ENCODE peak calls at places on chromosome 1, in eight cellular contexts. H is AG09319; N is lower lobe of right lung; U is PC-9; A is GM23338; Q is foreskin keratinocyte; E is CD8-positive, alpha-beta T cell; W is body of pancreas. I is an unnamed sample.
A peak's percentile ranks its signal among the peaks of the same experiment; 100 is the strongest.

GRCh38 chr1:67816506-67816905 is 16.8 kb downstream of the GNG12 start:
- DNase-seq in W (no peak), E (no peak), Q (no peak), U (no peak), N (no peak), A (no peak), H (no peak), I (no peak)

GRCh38 chr1:156497743-156498446 is 2.7 kb downstream of the MEF2D start:
- DNase-seq in N (no peak), W (no peak), Q (no peak), H (no peak), A (peak; percentile 43), U (no peak), E (no peak), I (no peak)

GRCh38 chr1:197590687-197591086 is 184.6 kb downstream of the DENND1B start:
- DNase-seq in H (no peak), E (no peak), W (no peak), N (no peak), Q (no peak), A (no peak), U (no peak), I (no peak)

GRCh38 chr1:201636581-201636980 is 97.7 kb downstream of the NAV1 start:
- DNase-seq in U (no peak), W (no peak), E (no peak), N (no peak), H (no peak), A (no peak), Q (no peak), I (no peak)

GRCh38 chr1:37763791-37764741 is 854 bp downstream of the EPHA10 start:
- DNase-seq in N (no peak), E (no peak), Q (peak; percentile 13), U (no peak), H (no peak), A (peak; percentile 95), W (peak; percentile 43), I (peak; percentile 84)

GRCh38 chr1:217431395-217431794 is 199.5 kb downstream of the GPATCH2 start:
- DNase-seq in U (no peak), Q (no peak), W (no peak), H (no peak), N (no peak), A (no peak), E (no peak), I (no peak)

GRCh38 chr1:183304466-183305122 is 113.6 kb downstream of the NMNAT2 start:
- DNase-seq in H (no peak), E (no peak), U (no peak), W (no peak), A (no peak), N (no peak), Q (no peak), I (no peak)

GRCh38 chr1:45266151-45266801 is 59.9 kb upstream of the ZSWIM5 start:
- DNase-seq in W (peak; percentile 57), U (no peak), A (peak; percentile 10), E (no peak), H (peak; percentile 35), Q (no peak), N (no peak), I (no peak)

GRCh38 chr1:37930246-37931142 is 16.4 kb downstream of the INPP5B start:
- DNase-seq in E (peak; percentile 17), H (no peak), Q (peak; percentile 34), A (no peak), N (peak; percentile 73), W (no peak), U (peak; percentile 83), I (no peak)

GRCh38 chr1:111204211-111204883 is 3.9 kb upstream of the DENND2D start:
- DNase-seq in H (no peak), N (peak; percentile 89), W (peak; percentile 70), A (no peak), E (peak; percentile 67), Q (no peak), U (peak; percentile 52), I (no peak)

GRCh38 chr1:55694297-55694696 is 479.1 kb upstream of the USP24 start:
- DNase-seq in A (no peak), Q (peak; percentile 31), W (peak; percentile 56), U (peak; percentile 65), E (no peak), H (no peak), N (no peak), I (no peak)

GRCh38 chr1:203722925-203723324 is 42.1 kb upstream of the LAX1 start:
- DNase-seq in Q (no peak), H (no peak), W (no peak), N (no peak), U (no peak), A (no peak), E (no peak), I (no peak)

GRCh38 chr1:248853668-248854375 is 5.1 kb downstream of the ZNF692 start:
- DNase-seq in N (no peak), U (no peak), Q (no peak), W (no peak), H (no peak), A (no peak), E (no peak), I (no peak)

GRCh38 chr1:11417162-11417561 is 61.8 kb upstream of the DISP3 start:
- DNase-seq in N (no peak), E (no peak), U (no peak), H (no peak), A (no peak), Q (no peak), W (no peak), I (no peak)

GRCh38 chr1:63777965-63778880 is 4.4 kb downstream of the ROR1 start:
- DNase-seq in H (no peak), N (no peak), W (no peak), E (no peak), U (no peak), A (no peak), Q (no peak), I (no peak)

GRCh38 chr1:63779338-63779819 is 5.6 kb downstream of the ROR1 start:
- DNase-seq in N (no peak), Q (no peak), H (peak; percentile 44), U (no peak), E (no peak), A (peak; percentile 59), W (no peak), I (no peak)

GRCh38 chr1:63775418-63776127 is 1.8 kb downstream of the ROR1 start:
- DNase-seq in N (no peak), E (no peak), W (no peak), Q (peak; percentile 44), A (no peak), U (peak; percentile 47), H (no peak), I (no peak)

GRCh38 chr1:63774617-63775417 is 1.0 kb downstream of the ROR1 start:
- DNase-seq in W (peak; percentile 45), Q (peak; percentile 40), E (no peak), N (peak; percentile 59), H (no peak), A (peak; percentile 87), U (no peak), I (peak; percentile 62)

GRCh38 chr1:63777286-63777685 is 3.5 kb downstream of the ROR1 start:
- DNase-seq in W (no peak), A (no peak), H (no peak), E (no peak), N (no peak), U (no peak), Q (no peak), I (no peak)
- TF ChIP-seq CTCF in W (no peak), A (peak; percentile 53), H (no peak), E (no peak), N (no peak), U (no peak), Q (peak; percentile 27), I (no peak)

GRCh38 chr1:244864253-244865027 is at the start of gene HNRNPU:
- DNase-seq in A (peak; percentile 99), W (peak; percentile 98), H (peak; percentile 95), Q (peak; percentile 91), E (peak; percentile 94), N (peak; percentile 98), U (peak; percentile 84), I (peak; percentile 98)
- TF ChIP-seq CTCF in A (no peak), W (peak; percentile 23), H (peak; percentile 16), Q (peak; percentile 43), E (no peak), N (peak; percentile 36), U (peak; percentile 47), I (peak; percentile 60)

GRCh38 chr1:34787461-34788420 is 5.1 kb upstream of the GJA4 start:
- DNase-seq in Q (no peak), H (no peak), U (no peak), N (no peak), A (peak; percentile 64), E (no peak), W (no peak), I (no peak)
- TF ChIP-seq CTCF in Q (peak; percentile 31), H (no peak), U (peak; percentile 17), N (no peak), A (peak; percentile 87), E (no peak), W (no peak), I (no peak)

GRCh38 chr1:95793893-95794292 is 559.9 kb downstream of the RWDD3 start:
- DNase-seq in E (no peak), W (no peak), A (peak; percentile 78), U (no peak), H (no peak), N (no peak), Q (peak; percentile 3), I (no peak)
- TF ChIP-seq CTCF in E (no peak), W (no peak), A (peak; percentile 75), U (peak; percentile 32), H (no peak), N (no peak), Q (peak; percentile 38), I (no peak)

DNA sequence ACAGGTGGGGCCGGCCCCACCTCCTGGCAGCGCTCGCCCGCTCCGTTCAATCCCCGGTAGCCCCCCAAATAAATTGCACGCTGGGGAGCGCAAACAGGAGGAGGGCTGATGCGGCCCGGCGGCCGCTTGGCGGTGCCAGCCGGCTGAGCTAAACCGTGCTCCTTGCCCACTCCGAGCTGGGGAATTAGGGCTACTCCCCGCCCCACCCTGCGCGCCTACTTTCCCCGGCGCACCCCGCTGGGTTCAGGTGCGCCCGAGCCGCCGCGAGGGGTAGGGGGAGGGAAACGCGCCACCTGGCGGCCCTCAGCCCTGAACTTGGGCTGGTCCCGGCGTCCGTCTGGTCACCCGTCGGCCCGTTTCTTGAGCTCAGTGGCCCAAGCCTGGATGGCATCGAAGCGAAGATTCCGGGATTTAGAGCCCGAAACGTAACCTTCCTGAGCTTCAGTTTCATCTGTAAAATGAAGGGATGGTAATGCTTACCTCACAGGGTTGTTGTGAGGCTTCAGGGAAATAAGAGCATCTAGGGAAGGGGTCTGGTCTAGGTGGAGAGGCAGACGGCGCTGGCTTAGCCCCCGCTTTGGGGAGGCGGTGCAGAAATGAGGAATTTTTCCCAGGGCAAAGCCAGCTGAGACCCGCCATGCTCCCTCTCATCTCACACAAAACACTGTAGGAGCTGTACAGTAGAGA is 547 bp upstream of the MYCL start:
- DNase-seq in Q (peak; percentile 79), W (peak; percentile 90), N (peak; percentile 90), A (peak; percentile 94), E (peak; percentile 52), U (peak; percentile 61), H (no peak), I (peak; percentile 83)
- TF ChIP-seq CTCF in Q (peak; percentile 85), W (peak; percentile 77), N (peak; percentile 73), A (peak; percentile 90), E (peak; percentile 63), U (peak; percentile 85), H (peak; percentile 66), I (peak; percentile 64)

GRCh38 chr1:244730153-244730933 is 77.4 kb downstream of the DESI2 start:
- DNase-seq in E (no peak), W (peak; percentile 27), A (peak; percentile 73), Q (peak; percentile 20), N (peak; percentile 57), U (no peak), H (peak; percentile 4), I (peak; percentile 61)
- TF ChIP-seq CTCF in E (no peak), W (no peak), A (peak; percentile 0), Q (no peak), N (no peak), U (no peak), H (no peak), I (no peak)

I was measured in mesothelial cell of epicardium.